ENCODE peak calls at places on chromosome 17, in seven cellular contexts. B is aorta; W is stimulated activated CD4-positive, alpha-beta T cell treated with anti-CD3 and anti-CD28 coated beads, Interleukin-4, amount 100 ng/mL, for 24 hours; H is LHCN-M2; K is Ammon's horn; J is T-cell; P is C1 segment of cervical spinal cord. S is an unnamed sample.

GRCh38 chr17:67594115-67594878 is 123.4 kb upstream of the NOL11 start:
- DNase-seq in B (no peak), W (no peak), H (no peak), K (no peak), J (no peak), P (no peak), S (no peak)

GRCh38 chr17:41196068-41196467 is 6.4 kb downstream of the KRTAP9-1 start:
- DNase-seq in B (no peak), W (no peak), H (no peak), K (no peak), J (no peak), P (no peak), S (peak; percentile 61)

GRCh38 chr17:5821057-5821456 is 236.7 kb upstream of the NLRP1 start:
- DNase-seq in B (no peak), W (no peak), H (peak; percentile 70), K (no peak), J (no peak), P (no peak), S (no peak)

GRCh38 chr17:13704333-13704732 is 102.6 kb upstream of the HS3ST3A1 start:
- DNase-seq in B (no peak), W (no peak), H (peak; percentile 30), K (no peak), J (no peak), P (no peak), S (no peak)

GRCh38 chr17:32142038-32142856 is at the start of gene RHOT1:
- DNase-seq in B (peak; percentile 92), W (peak; percentile 75), H (peak; percentile 87), K (peak; percentile 78), J (peak; percentile 78), P (peak; percentile 81), S (peak; percentile 84)

GRCh38 chr17:31903401-31903800 is 1.9 kb upstream of the UTP6 start:
- DNase-seq in B (no peak), W (no peak), H (no peak), K (no peak), J (no peak), P (no peak), S (no peak)

GRCh38 chr17:59505610-59506276 is 59.7 kb upstream of the DHX40 start:
- DNase-seq in B (no peak), W (no peak), H (no peak), K (no peak), J (no peak), P (no peak), S (no peak)

GRCh38 chr17:51260960-51261958 is 913 bp downstream of the UTP18 start:
- DNase-seq in B (peak; percentile 91), W (peak; percentile 80), H (peak; percentile 29), K (peak; percentile 63), J (peak; percentile 80), P (no peak), S (peak; percentile 73)

GRCh38 chr17:60158751-60159478 is 9.1 kb downstream of the CA4 start:
- DNase-seq in B (no peak), W (no peak), H (no peak), K (peak; percentile 1), J (no peak), P (no peak), S (no peak)

GRCh38 chr17:37792787-37793186 is 47.9 kb upstream of the HNF1B start:
- DNase-seq in B (no peak), W (no peak), H (peak; percentile 38), K (no peak), J (no peak), P (no peak), S (no peak)

GRCh38 chr17:4501295-4501949 is 2.7 kb downstream of the SPNS2 start:
- DNase-seq in B (no peak), W (no peak), H (no peak), K (no peak), J (no peak), P (no peak), S (no peak)

GRCh38 chr17:79921411-79922160 is 82.3 kb upstream of the CBX4 start:
- DNase-seq in B (no peak), W (no peak), H (no peak), K (no peak), J (no peak), P (no peak), S (peak; percentile 87)

GRCh38 chr17:30021708-30022317 is 80.4 kb downstream of the EFCAB5 start:
- DNase-seq in B (no peak), W (peak; percentile 32), H (peak; percentile 40), K (peak; percentile 51), J (peak; percentile 29), P (no peak), S (peak; percentile 62)

GRCh38 chr17:17740627-17741237 is 59.5 kb downstream of the RAI1 start:
- DNase-seq in B (no peak), W (peak; percentile 25), H (no peak), K (peak; percentile 47), J (peak; percentile 74), P (no peak), S (no peak)

GRCh38 chr17:32355649-32356377 is 5.9 kb downstream of the ZNF207 start:
- DNase-seq in B (no peak), W (no peak), H (no peak), K (no peak), J (no peak), P (no peak), S (no peak)

GRCh38 chr17:38868095-38868967 is 1.5 kb upstream of the LASP1 start:
- DNase-seq in B (peak; percentile 90), W (no peak), H (peak; percentile 73), K (no peak), J (no peak), P (no peak), S (peak; percentile 71)

GRCh38 chr17:82705756-82706155 is 7.3 kb upstream of the RAB40B start:
- DNase-seq in B (no peak), W (no peak), H (no peak), K (no peak), J (no peak), P (no peak), S (no peak)

GRCh38 chr17:2500446-2500845 is 11.2 kb downstream of the METTL16 start:
- DNase-seq in B (no peak), W (no peak), H (no peak), K (no peak), J (no peak), P (no peak), S (no peak)

GRCh38 chr17:42408076-42408475 is 15.0 kb downstream of the CAVIN1 start:
- DNase-seq in B (no peak), W (no peak), H (peak; percentile 53), K (peak; percentile 94), J (no peak), P (peak; percentile 62), S (no peak)

GRCh38 chr17:39761861-39762496 is 24.2 kb downstream of the GRB7 start:
- DNase-seq in B (no peak), W (no peak), H (no peak), K (no peak), J (no peak), P (no peak), S (no peak)

GRCh38 chr17:80190716-80191115 is 20.9 kb downstream of the CARD14 start:
- DNase-seq in B (no peak), W (no peak), H (no peak), K (no peak), J (no peak), P (no peak), S (no peak)

GRCh38 chr17:45705123-45706009 is 78.8 kb upstream of the CRHR1 start:
- DNase-seq in B (no peak), W (peak; percentile 9), H (peak; percentile 22), K (peak; percentile 56), J (no peak), P (no peak), S (no peak)

GRCh38 chr17:77381185-77381700 is 240.5 kb downstream of the SEC14L1 start:
- DNase-seq in B (no peak), W (no peak), H (no peak), K (no peak), J (no peak), P (no peak), S (no peak)

GRCh38 chr17:49108318-49108717 is 24.3 kb upstream of the B4GALNT2 start:
- DNase-seq in B (no peak), W (no peak), H (peak; percentile 79), K (peak; percentile 60), J (no peak), P (no peak), S (no peak)

GRCh38 chr17:31321481-31321880 is at the start of gene EVI2A:
- DNase-seq in B (no peak), W (peak; percentile 85), H (peak; percentile 93), K (peak; percentile 85), J (peak; percentile 86), P (peak; percentile 7), S (peak; percentile 97)

GRCh38 chr17:10492004-10492403 is 22.6 kb upstream of the MYH4 start:
- DNase-seq in B (no peak), W (no peak), H (no peak), K (no peak), J (no peak), P (no peak), S (no peak)

GRCh38 chr17:57405486-57406072 is 149.3 kb downstream of the MSI2 start:
- DNase-seq in B (no peak), W (no peak), H (no peak), K (no peak), J (no peak), P (no peak), S (no peak)

GRCh38 chr17:45247429-45248131 is 14.3 kb downstream of the SPATA32 start:
- DNase-seq in B (peak; percentile 91), W (peak; percentile 95), H (no peak), K (peak; percentile 47), J (peak; percentile 97), P (peak; percentile 39), S (peak; percentile 97)

GRCh38 chr17:10031102-10031501 is 126.0 kb upstream of the RCVRN start:
- DNase-seq in B (no peak), W (no peak), H (no peak), K (no peak), J (no peak), P (no peak), S (no peak)

GRCh38 chr17:73293031-73293430 is 18.8 kb downstream of the CDC42EP4 start:
- DNase-seq in B (no peak), W (no peak), H (no peak), K (no peak), J (no peak), P (no peak), S (no peak)

GRCh38 chr17:55699178-55699865 is 23.3 kb downstream of the TMEM100 start:
- DNase-seq in B (no peak), W (no peak), H (no peak), K (no peak), J (no peak), P (no peak), S (no peak)

GRCh38 chr17:15957206-15957605 is 12.3 kb downstream of the ADORA2B start:
- DNase-seq in B (no peak), W (peak; percentile 41), H (no peak), K (no peak), J (no peak), P (no peak), S (no peak)

GRCh38 chr17:16980813-16981731 is 9.2 kb upstream of the TNFRSF13B start:
- DNase-seq in B (no peak), W (no peak), H (peak; percentile 16), K (no peak), J (peak; percentile 28), P (no peak), S (peak; percentile 4)

GRCh38 chr17:31549525-31550388 is 158.3 kb downstream of the RAB11FIP4 start:
- DNase-seq in B (peak; percentile 98), W (peak; percentile 94), H (peak; percentile 92), K (peak; percentile 95), J (peak; percentile 82), P (peak; percentile 91), S (peak; percentile 94)

GRCh38 chr17:8041249-8041928 is 2.5 kb downstream of the ALOX15B start:
- DNase-seq in B (peak; percentile 42), W (peak; percentile 47), H (peak; percentile 93), K (peak; percentile 73), J (peak; percentile 29), P (no peak), S (peak; percentile 57)

GRCh38 chr17:17191346-17191792 is 14.8 kb downstream of the PLD6 start:
- DNase-seq in B (peak; percentile 86), W (no peak), H (peak; percentile 96), K (no peak), J (no peak), P (no peak), S (no peak)

GRCh38 chr17:57284984-57285646 is 28.8 kb downstream of the MSI2 start:
- DNase-seq in B (no peak), W (peak; percentile 49), H (no peak), K (peak; percentile 54), J (peak; percentile 56), P (no peak), S (peak; percentile 90)